ENCODE peak calls at places on chromosomes 16 and 17, in nine cellular contexts. V is GDM1; Q is CD4-positive, CD25-positive, alpha-beta regulatory T cell; S is T-helper 1 cell; D is Calu3; G is tibial nerve; P is stimulated activated CD4-positive, alpha-beta T cell treated with anti-CD3 and anti-CD28 coated beads, Interleukin-4, amount 100 ng/mL, for 48 hours; L is CD4-positive, alpha-beta memory T cell; F is HT-29. X is an unnamed sample.

GRCh38 chr17:67019126-67019507 is 25.2 kb upstream of the CACNG1 start:
- DNase-seq in V (no peak), Q (no peak), S (no peak), D (no peak), G (no peak), P (no peak), L (no peak), F (no peak), X (peak)

GRCh38 chr16:15650698-15651161 is 685 bp downstream of the NDE1 start:
- DNase-seq in V (no peak), Q (peak), S (peak), D (peak), G (peak), P (no peak), L (peak), F (peak), X (no peak)

GRCh38 chr17:46930083-46930482 is 7.1 kb downstream of the GOSR2 start:
- DNase-seq in V (no peak), Q (no peak), S (no peak), D (no peak), G (no peak), P (no peak), L (no peak), F (no peak), X (no peak)

GRCh38 chr17:61837175-61838051 is 25.9 kb downstream of the BRIP1 start:
- DNase-seq in V (peak), Q (peak), S (peak), D (peak), G (peak), P (peak), L (peak), F (peak), X (peak)

GRCh38 chr17:50848039-50848438 is 12.7 kb downstream of the WFIKKN2 start:
- DNase-seq in V (no peak), Q (no peak), S (no peak), D (no peak), G (no peak), P (no peak), L (no peak), F (no peak), X (no peak)

GRCh38 chr16:55568151-55568693 is 1.7 kb downstream of the CAPNS2 start:
- DNase-seq in V (no peak), Q (no peak), S (no peak), D (no peak), G (no peak), P (no peak), L (no peak), F (no peak), X (no peak)

GRCh38 chr16:55000595-55000994 is 69.9 kb downstream of the IRX5 start:
- DNase-seq in V (no peak), Q (no peak), S (no peak), D (no peak), G (no peak), P (no peak), L (no peak), F (no peak), X (no peak)

GRCh38 chr17:19338031-19338990 is 24.2 kb downstream of the B9D1 start:
- DNase-seq in V (no peak), Q (peak), S (peak), D (peak), G (no peak), P (peak), L (peak), F (peak), X (peak)

GRCh38 chr16:89452241-89452640 is 38.1 kb downstream of the ANKRD11 start:
- DNase-seq in V (no peak), Q (no peak), S (no peak), D (no peak), G (no peak), P (no peak), L (no peak), F (no peak), X (no peak)